ENCODE peak calls at places on chromosomes 11 and 22, in nine cellular contexts. B is adipocyte, A is ovary, P is mammary epithelial cell, M is psoas muscle, V is AG04449, C is OCI-LY7, I is adrenal gland, J is brain microvascular endothelial cell. X is an unnamed sample.
A peak's percentile ranks its signal among the peaks of the same experiment; 100 is the strongest.

GRCh38 chr11:131932584-131933360 is 562.4 kb downstream of the NTM start:
- DNase-seq in C (no peak), B (no peak), V (no peak), P (no peak), I (no peak), J (no peak), M (no peak), A (no peak), X (no peak)

GRCh38 chr11:18594999-18595749 is 4.4 kb upstream of the MISFA start:
- DNase-seq in V (no peak), P (peak; percentile 89), C (no peak), I (no peak), J (peak; percentile 47), A (no peak), B (no peak), M (no peak), X (peak; percentile 64)

GRCh38 chr22:22520020-22520656 is at the start of gene ZNF280A:
- DNase-seq in M (no peak), A (no peak), B (no peak), I (peak; percentile 61), J (peak; percentile 1), P (no peak), V (no peak), C (no peak), X (peak; percentile 4)

GRCh38 chr11:30017467-30017895 is 651 bp upstream of the KCNA4 start:
- DNase-seq in J (no peak), A (no peak), B (no peak), P (no peak), I (no peak), M (no peak), V (no peak), C (no peak), X (no peak)

GRCh38 chr11:30282289-30282631 is 40.6 kb upstream of the ARL14EP start:
- DNase-seq in C (peak; percentile 17), V (no peak), P (peak; percentile 20), J (no peak), M (no peak), B (no peak), A (no peak), I (no peak), X (no peak)

GRCh38 chr11:12288212-12288933 is 89.0 kb upstream of the PARVA start:
- DNase-seq in V (peak; percentile 83), C (peak; percentile 47), B (peak; percentile 98), A (peak; percentile 87), P (peak; percentile 76), I (peak; percentile 89), M (peak; percentile 72), J (peak; percentile 93), X (peak; percentile 86)

GRCh38 chr11:208917-209260 is 1.4 kb downstream of the RIC8A start:
- DNase-seq in V (no peak), M (no peak), J (no peak), I (no peak), B (no peak), P (no peak), C (peak; percentile 30), A (no peak), X (no peak)

GRCh38 chr11:104422320-104422944 is 258.5 kb upstream of the PDGFD start:
- DNase-seq in B (no peak), V (no peak), A (no peak), P (no peak), M (no peak), I (no peak), J (no peak), C (no peak), X (no peak)

GRCh38 chr11:121023848-121024751 is at the start of gene TBCEL:
- DNase-seq in J (peak; percentile 80), I (peak; percentile 97), A (peak; percentile 95), V (no peak), B (peak; percentile 93), P (peak; percentile 45), C (peak; percentile 92), M (peak; percentile 88), X (peak; percentile 53)

GRCh38 chr22:30399718-30400117 is 2.9 kb downstream of the SEC14L2 start:
- DNase-seq in J (no peak), C (no peak), M (no peak), V (no peak), P (no peak), A (no peak), B (no peak), I (no peak), X (no peak)
- H3K4me3 ChIP-seq in J (no peak overlapping the region), C (no peak overlapping the region), M (no peak overlapping the region), V (no peak overlapping the region), P (peak overlapping the region; percentile 60), A (no peak overlapping the region), B (no peak overlapping the region), I (no peak overlapping the region), X (no peak overlapping the region)

GRCh38 chr11:2136952-2137201 is 2.3 kb downstream of the IGF2 start:
- DNase-seq in J (no peak), P (no peak), M (no peak), B (no peak), V (no peak), A (no peak), C (no peak), I (no peak), X (no peak)

GRCh38 chr11:2137202-2138071 is 1.8 kb downstream of the IGF2 start:
- DNase-seq in V (no peak), I (peak; percentile 80), M (peak; percentile 68), C (no peak), J (peak; percentile 62), P (peak; percentile 20), B (peak; percentile 97), A (peak; percentile 84), X (peak; percentile 32)

GRCh38 chr11:2139118-2139490 is at the start of gene IGF2:
- DNase-seq in V (no peak), A (peak; percentile 61), P (no peak), J (no peak), C (no peak), M (peak; percentile 32), B (peak; percentile 88), I (peak; percentile 51), X (no peak)

GRCh38 chr11:2138436-2139117 is 612 bp downstream of the IGF2 start:
- DNase-seq in C (no peak), V (no peak), A (peak; percentile 57), P (no peak), B (peak; percentile 61), J (no peak), I (peak; percentile 58), M (peak; percentile 24), X (no peak)

DNA sequence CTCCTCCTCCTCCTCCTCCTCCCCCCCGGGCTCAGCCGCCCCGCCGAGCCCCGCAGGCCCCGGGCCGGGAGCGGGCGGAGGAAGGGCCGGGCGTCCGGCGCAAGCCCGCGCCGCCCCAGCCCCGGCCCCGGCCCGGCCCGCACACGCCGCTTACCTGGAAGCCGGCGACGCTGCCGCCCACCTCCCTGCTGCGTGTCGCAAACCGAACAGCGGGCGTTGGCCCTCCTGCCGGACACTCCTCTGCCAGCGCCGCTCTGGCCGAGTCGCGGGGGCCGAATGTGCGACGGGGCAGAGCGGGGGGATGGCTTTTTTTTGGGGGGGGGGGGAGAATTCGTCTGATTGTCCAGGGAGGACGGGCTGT is 1.1 kb downstream of the IGF2 start:
- DNase-seq in A (no peak), J (no peak), C (no peak), M (peak; percentile 20), V (no peak), I (no peak), P (no peak), B (peak; percentile 57), X (no peak)
- H3K4me3 ChIP-seq in A (peak overlapping the region; percentile 30), J (peak overlapping the region; percentile 22), C (no peak overlapping the region), M (peak overlapping the region; percentile 55), V (peak overlapping the region; percentile 12), I (peak overlapping the region; percentile 52), P (no peak overlapping the region), B (no peak overlapping the region), X (peak overlapping the region; percentile 44)

GRCh38 chr11:7596975-7597391 is 76.3 kb downstream of the CYB5R2 start:
- DNase-seq in I (no peak), J (no peak), P (peak; percentile 91), B (no peak), M (no peak), V (no peak), C (no peak), A (no peak), X (no peak)
- H3K4me3 ChIP-seq in I (no peak overlapping the region), J (no peak overlapping the region), P (no peak overlapping the region), B (no peak overlapping the region), M (peak overlapping the region; percentile 37), V (no peak overlapping the region), C (no peak overlapping the region), A (no peak overlapping the region), X (no peak overlapping the region)

GRCh38 chr11:109658169-109658568 is 236.2 kb downstream of the C11orf87 start:
- DNase-seq in I (no peak), J (no peak), P (no peak), M (no peak), B (no peak), C (no peak), A (no peak), V (no peak), X (no peak)
- H3K4me3 ChIP-seq in I (no peak overlapping the region), J (no peak overlapping the region), P (no peak overlapping the region), M (no peak overlapping the region), B (no peak overlapping the region), C (no peak overlapping the region), A (no peak overlapping the region), V (no peak overlapping the region), X (no peak overlapping the region)

GRCh38 chr11:91396243-91397133 is 828.1 kb upstream of the FAT3 start:
- DNase-seq in V (no peak), I (no peak), M (no peak), P (no peak), J (peak; percentile 28), A (no peak), C (no peak), B (no peak), X (peak; percentile 4)
- H3K4me3 ChIP-seq in V (no peak overlapping the region), I (no peak overlapping the region), M (no peak overlapping the region), P (no peak overlapping the region), J (no peak overlapping the region), A (no peak overlapping the region), C (no peak overlapping the region), B (no peak overlapping the region), X (no peak overlapping the region)

X was measured in skeletal muscle cell.